ENCODE peak calls at places on chromosome 4, in seven cellular contexts. J, M, L, X, H, N and Y are unnamed samples. For H4K20me1, the result is how much of the 10 kb centered on the place peaks cover.

GRCh38 chr4:46648088-46648744 is 258.3 kb upstream of the GABRA2 start:
- DNase-seq in H (no peak), M (peak), J (peak), L (no peak), X (peak), N (no peak), Y (peak)

GRCh38 chr4:6235012-6235411 is 34.6 kb upstream of the WFS1 start:
- DNase-seq in X (no peak), H (no peak), M (no peak), N (no peak), L (no peak), J (no peak), Y (no peak)

GRCh38 chr4:74376888-74377483 is 12.0 kb downstream of the EREG start:
- DNase-seq in H (peak), J (peak), L (peak), M (peak), N (no peak), X (peak), Y (no peak)

GRCh38 chr4:57249083-57249482 is 138.9 kb upstream of the IGFBP7 start:
- DNase-seq in X (no peak), J (peak), H (no peak), M (peak), N (no peak), L (no peak), Y (no peak)

GRCh38 chr4:16761031-16761430 is 137.4 kb downstream of the LDB2 start:
- DNase-seq in N (no peak), X (no peak), L (no peak), H (no peak), J (no peak), M (no peak), Y (no peak)

GRCh38 chr4:155960522-155960921 is 6.9 kb upstream of the CTSO start:
- DNase-seq in J (peak), M (peak), H (no peak), X (no peak), L (no peak), N (no peak), Y (peak)

GRCh38 chr4:120692964-120693363 is 229.6 kb downstream of the PRDM5 start:
- DNase-seq in L (peak), J (peak), N (no peak), M (peak), H (no peak), X (no peak), Y (peak)

GRCh38 chr4:3791256-3791655 is 25.1 kb downstream of the ADRA2C start:
- DNase-seq in H (no peak), M (no peak), L (no peak), J (no peak), N (no peak), X (no peak), Y (no peak)

GRCh38 chr4:88937081-88937480 is 119.9 kb downstream of the FAM13A start:
- DNase-seq in H (no peak), N (no peak), L (no peak), X (no peak), M (peak), J (peak), Y (peak)

GRCh38 chr4:74536557-74536956 is 91.6 kb downstream of the AREG start:
- DNase-seq in J (peak), L (peak), H (no peak), M (peak), X (no peak), N (no peak), Y (no peak)

GRCh38 chr4:7627251-7628250 is 192.8 kb upstream of the PSAPL1 start:
- DNase-seq in H (no peak), N (no peak), L (no peak), X (no peak), M (no peak), J (no peak), Y (peak)

GRCh38 chr4:30536231-30536630 is 183.9 kb upstream of the PCDH7 start:
- DNase-seq in H (no peak), M (no peak), J (peak), L (peak), X (no peak), N (no peak), Y (no peak)

GRCh38 chr4:85209161-85209560 is 242.7 kb upstream of the WDFY3 start:
- DNase-seq in L (no peak), X (no peak), N (no peak), J (peak), M (peak), H (no peak), Y (no peak)

DNA sequence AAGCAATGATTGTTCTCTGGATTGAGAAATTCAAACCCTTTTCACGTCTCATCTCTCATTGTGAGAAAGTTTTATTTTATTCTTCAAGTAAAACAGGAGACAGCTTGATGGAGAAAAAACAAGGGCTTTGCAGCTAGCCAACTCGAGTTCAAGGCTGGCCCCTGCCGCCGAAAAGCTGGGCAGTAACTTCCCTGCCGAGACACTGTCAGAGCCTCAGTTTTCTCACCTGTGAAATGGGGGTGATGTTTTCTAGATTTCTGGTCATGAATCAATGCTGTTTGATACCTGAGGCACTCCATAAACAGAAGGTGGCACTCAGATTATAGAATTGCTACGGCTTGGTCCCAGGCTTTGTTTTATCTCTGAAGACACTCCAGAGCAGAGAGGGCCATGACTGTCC is 33.3 kb downstream of the HMX1 start:
- DNase-seq in J (no peak), X (no peak), L (no peak), M (no peak), N (no peak), H (no peak), Y (no peak)
- H4K20me1 ChIP-seq in J (under half), X (under half), L (under half), M (under half), N (under half), H (under half), Y (under half)

GRCh38 chr4:145829629-145830395 is 108.8 kb downstream of the ZNF827 start:
- DNase-seq in M (peak), J (no peak), X (no peak), L (peak), N (no peak), H (no peak), Y (no peak)
- H3K4me2 ChIP-seq in M (peak), J (no peak), X (no peak), L (peak), N (peak), H (no peak), Y (peak)

GRCh38 chr4:21656832-21657231 is 291.7 kb downstream of the KCNIP4 start:
- DNase-seq in M (peak), X (no peak), H (no peak), N (no peak), J (peak), L (peak), Y (no peak)
- H4K20me1 ChIP-seq in M (under half), X (under half), H (under half), N (under half), J (under half), L (under half), Y (under half)

DNA sequence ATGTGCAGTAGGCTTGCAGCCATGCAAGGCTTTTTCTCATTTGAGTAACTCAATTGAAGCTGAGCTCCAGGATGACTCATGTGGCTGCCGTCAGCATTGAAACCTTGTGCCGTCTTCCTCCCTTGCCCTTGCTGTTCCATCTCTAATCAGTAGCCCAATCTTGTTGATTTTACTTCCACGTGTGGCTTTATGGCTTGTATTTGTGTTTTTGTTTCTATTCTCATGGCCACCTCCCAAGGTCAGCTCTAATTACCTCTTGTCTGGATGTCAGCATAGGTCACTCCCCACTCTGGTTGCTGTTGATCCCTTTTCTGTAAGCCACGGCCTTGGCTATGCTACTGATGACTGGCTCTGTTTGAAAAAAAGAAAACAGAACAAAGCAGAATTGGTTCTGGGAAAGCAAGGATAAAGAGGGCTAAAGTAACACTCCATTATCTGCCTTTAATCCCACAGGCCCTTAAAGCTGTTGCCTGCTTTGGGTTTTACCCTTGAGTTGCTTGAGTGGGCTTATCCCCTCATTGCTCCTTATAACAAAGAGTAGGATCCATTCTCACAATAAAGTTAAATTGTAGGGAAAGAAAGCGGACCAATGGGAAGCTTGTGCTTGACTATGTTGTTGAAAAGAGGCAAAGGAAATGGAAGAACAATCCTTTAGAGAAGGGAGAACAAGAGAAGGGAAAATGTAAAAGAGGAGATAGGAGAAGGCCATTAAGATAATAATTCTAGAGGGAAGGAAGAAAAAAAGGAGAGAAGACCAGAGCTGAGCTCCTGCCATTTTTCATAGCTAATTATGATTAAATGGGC is 173.9 kb upstream of the PGRMC2 start:
- DNase-seq in L (peak), J (peak), X (peak), H (peak), N (no peak), M (peak), Y (peak)
- H3K4me2 ChIP-seq in L (peak), J (peak), X (peak), H (peak), N (no peak), M (peak), Y (peak)

DNA sequence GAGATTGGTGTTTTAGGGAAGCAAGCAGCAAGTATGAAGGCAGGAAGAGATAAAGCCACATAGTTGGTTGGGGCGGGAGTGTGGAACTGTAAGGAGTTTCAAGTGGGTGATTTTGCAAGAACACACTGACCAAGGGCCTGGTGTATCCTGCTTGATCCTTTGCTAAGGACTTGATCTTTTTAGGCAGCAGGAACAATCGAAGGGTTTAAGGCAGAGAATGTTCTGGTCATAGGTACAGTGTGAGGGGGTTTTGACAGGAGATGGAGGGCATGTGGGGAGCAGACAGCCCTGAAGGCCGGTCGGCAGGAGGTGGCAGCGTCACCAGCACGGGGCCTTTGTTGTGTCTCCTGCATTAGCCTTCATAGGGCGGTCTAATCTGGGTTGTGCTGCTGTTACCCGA is 54.7 kb downstream of the FAM193A start:
- DNase-seq in J (no peak), M (peak), X (peak), L (peak), N (no peak), H (peak), Y (peak)
- H4K20me1 ChIP-seq in J (under half), M (under half), X (half or more), L (under half), N (under half), H (half or more), Y (half or more)

GRCh38 chr4:140497776-140498636 is at the start of gene MGAT4D:
- DNase-seq in L (no peak), M (peak), X (peak), N (no peak), H (no peak), J (no peak), Y (peak)
- H3K4me2 ChIP-seq in L (no peak), M (no peak), X (peak), N (no peak), H (no peak), J (no peak), Y (peak)

GRCh38 chr4:1298461-1298860 is 8.8 kb downstream of the MAEA start:
- DNase-seq in J (no peak), L (no peak), M (no peak), H (no peak), N (no peak), X (no peak), Y (peak)

GRCh38 chr4:1302159-1302558 is 12.5 kb downstream of the MAEA start:
- DNase-seq in X (no peak), H (no peak), M (no peak), L (no peak), J (no peak), N (no peak), Y (no peak)

GRCh38 chr4:1297456-1298325 is 8.0 kb downstream of the MAEA start:
- DNase-seq in L (no peak), M (no peak), H (no peak), J (no peak), N (no peak), X (peak), Y (peak)

GRCh38 chr4:1299301-1299860 is 9.7 kb downstream of the MAEA start:
- DNase-seq in L (no peak), J (no peak), N (no peak), M (no peak), H (no peak), X (no peak), Y (peak)

GRCh38 chr4:1300466-1301455 is 11.1 kb downstream of the MAEA start:
- DNase-seq in L (no peak), N (no peak), H (no peak), J (no peak), M (peak), X (no peak), Y (peak)
- H4K20me1 ChIP-seq in L (under half), N (under half), H (under half), J (under half), M (under half), X (half or more), Y (half or more)

DNA sequence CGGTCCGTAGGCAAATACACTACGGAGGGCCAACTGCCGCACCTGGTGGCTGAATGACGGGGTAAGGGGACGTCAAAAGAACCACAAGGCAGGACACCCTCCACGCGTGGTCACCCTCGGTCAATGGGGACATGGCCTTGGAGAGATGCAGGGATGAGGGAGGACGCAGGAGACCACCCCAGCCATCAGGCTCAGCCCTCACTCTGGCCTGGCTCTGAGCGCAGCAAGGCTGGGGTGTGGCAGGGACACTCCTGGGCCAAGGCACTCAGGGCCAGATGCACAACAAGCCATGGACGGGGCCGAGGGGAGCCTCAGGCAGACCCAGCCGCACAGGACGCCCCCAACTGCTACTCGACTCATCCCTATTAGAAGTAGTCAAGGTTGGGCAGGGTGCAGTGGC is 36.5 kb downstream of the GAK start:
- DNase-seq in L (no peak), H (no peak), J (no peak), X (no peak), N (no peak), M (no peak), Y (no peak)
- H3K4me2 ChIP-seq in L (no peak), H (no peak), J (no peak), X (no peak), N (no peak), M (no peak), Y (no peak)

GRCh38 chr4:153521995-153522799 is 56.0 kb downstream of the TMEM131L start:
- DNase-seq in L (no peak), N (peak), H (no peak), M (no peak), X (no peak), J (no peak), Y (no peak)

GRCh38 chr4:153521467-153521866 is 55.3 kb downstream of the TMEM131L start:
- DNase-seq in M (no peak), N (peak), L (no peak), J (no peak), H (no peak), X (no peak), Y (no peak)

GRCh38 chr4:153522800-153523089 is 56.6 kb downstream of the TMEM131L start:
- DNase-seq in L (no peak), J (no peak), H (no peak), X (no peak), N (peak), M (no peak), Y (no peak)

GRCh38 chr4:153523941-153524386 is 57.8 kb downstream of the TMEM131L start:
- DNase-seq in L (no peak), M (no peak), N (no peak), J (no peak), X (no peak), H (no peak), Y (no peak)

DNA sequence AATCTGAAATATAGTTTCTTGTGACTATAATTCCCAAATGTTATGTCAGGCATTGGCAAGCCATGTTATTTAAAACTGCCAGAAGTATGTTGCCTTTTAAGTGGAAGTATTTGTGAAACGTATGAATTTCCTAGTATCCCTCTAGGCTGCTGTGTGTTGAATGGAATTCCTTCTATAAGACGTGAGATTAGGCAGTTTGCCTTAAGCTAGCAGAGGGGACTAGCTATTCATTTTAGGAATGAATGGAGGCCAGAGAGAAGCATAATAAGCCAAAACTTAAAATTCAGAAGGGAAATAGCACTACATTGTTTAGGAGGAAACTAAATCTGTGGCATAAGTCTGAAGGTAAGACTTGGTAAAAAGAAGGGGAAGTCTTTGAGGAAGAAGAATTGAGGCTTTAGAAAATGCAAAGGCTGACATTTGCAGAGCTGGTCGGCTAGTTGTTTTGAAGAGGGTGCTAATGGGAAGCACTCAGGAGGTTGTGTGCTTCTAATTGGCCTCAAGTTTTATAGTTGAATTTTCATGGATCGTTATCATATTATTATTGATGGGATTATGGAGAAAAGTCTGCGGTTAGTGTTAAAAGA is 57.1 kb downstream of the TMEM131L start:
- DNase-seq in H (no peak), J (no peak), X (peak), M (no peak), N (no peak), L (no peak), Y (no peak)
- H4K20me1 ChIP-seq in H (under half), J (under half), X (under half), M (under half), N (under half), L (under half), Y (under half)